ENCODE peak calls at places on chromosome 4, in five cellular contexts. G is GM23248, J is endodermal cell, C is neural progenitor cell, R is keratinocyte. U is an unnamed sample.

GRCh38 chr4:124427095-124427767 is 285.3 kb downstream of the ANKRD50 start:
- DNase-seq in J (no peak), R (no peak), C (no peak), G (no peak), U (no peak)

GRCh38 chr4:6772223-6772928 is 10.2 kb upstream of the KIAA0232 start:
- DNase-seq in J (no peak), C (no peak), G (peak), R (no peak), U (no peak)

GRCh38 chr4:70914631-70915030 is 12.5 kb downstream of the MOB1B start:
- DNase-seq in J (no peak), C (no peak), G (no peak), R (no peak), U (no peak)

GRCh38 chr4:75718529-75718928 is 5.8 kb upstream of the USO1 start:
- DNase-seq in J (peak), G (no peak), C (no peak), R (peak), U (no peak)

GRCh38 chr4:10965196-10965595 is 280.6 kb upstream of the CLNK start:
- DNase-seq in R (no peak), J (no peak), C (no peak), G (no peak), U (no peak)

GRCh38 chr4:145299380-145300076 is 119.1 kb upstream of the OTUD4 start:
- DNase-seq in R (peak), J (no peak), G (peak), C (no peak), U (no peak)

GRCh38 chr4:6591305-6591704 is 16.3 kb downstream of the MAN2B2 start:
- DNase-seq in C (no peak), R (no peak), J (no peak), G (no peak), U (no peak)

GRCh38 chr4:82886145-82886942 is 4.6 kb downstream of the SEC31A start:
- DNase-seq in C (no peak), G (peak), J (no peak), R (no peak), U (no peak)

GRCh38 chr4:47287735-47288134 is 175.8 kb downstream of the COMMD8 start:
- DNase-seq in G (peak), J (no peak), R (no peak), C (no peak), U (no peak)

GRCh38 chr4:111937368-111937767 is 207.9 kb upstream of the FAM241A start:
- DNase-seq in G (peak), J (no peak), C (peak), R (no peak), U (peak)

GRCh38 chr4:85496146-85496849 is 21.3 kb downstream of the ARHGAP24 start:
- DNase-seq in J (no peak), C (no peak), R (no peak), G (peak), U (no peak)

GRCh38 chr4:55545133-55545532 is 1.6 kb downstream of the CLOCK start:
- DNase-seq in J (no peak), R (no peak), G (peak), C (peak), U (no peak)

GRCh38 chr4:85221606-85222005 is 253.3 kb upstream of the ARHGAP24 start:
- DNase-seq in R (no peak), C (no peak), J (no peak), G (no peak), U (no peak)

GRCh38 chr4:129378346-129378745 is 282.4 kb downstream of the C4orf33 start:
- DNase-seq in R (no peak), C (no peak), J (no peak), G (no peak), U (no peak)

GRCh38 chr4:7425171-7425570 is 9.6 kb downstream of the PSAPL1 start:
- DNase-seq in J (no peak), G (no peak), R (no peak), C (no peak), U (no peak)

GRCh38 chr4:166274136-166274761 is 401.2 kb downstream of the TLL1 start:
- DNase-seq in R (no peak), J (no peak), C (no peak), G (no peak), U (no peak)

GRCh38 chr4:101348367-101348827 is 1.1 kb upstream of the PPP3CA start:
- DNase-seq in C (no peak), J (no peak), R (no peak), G (peak), U (no peak)

GRCh38 chr4:181078236-181078635 is 1165.0 kb upstream of the TENM3 start:
- DNase-seq in R (no peak), J (no peak), G (peak), C (no peak), U (no peak)

GRCh38 chr4:157076578-157076947 is 613 bp downstream of the GLRB start:
- DNase-seq in C (peak), R (no peak), G (no peak), J (peak), U (no peak)

GRCh38 chr4:24774452-24774851 is 20.9 kb upstream of the SOD3 start:
- DNase-seq in G (peak), R (no peak), J (no peak), C (no peak), U (no peak)

GRCh38 chr4:96649536-96649935 is 809.6 kb downstream of the PDHA2 start:
- DNase-seq in J (no peak), C (no peak), G (no peak), R (no peak), U (no peak)

GRCh38 chr4:6472008-6472386 is 417 bp downstream of the PPP2R2C start:
- DNase-seq in C (no peak), J (peak), R (no peak), G (no peak), U (no peak)

GRCh38 chr4:121199742-121200561 is 35.8 kb upstream of the TNIP3 start:
- DNase-seq in J (no peak), G (no peak), R (no peak), C (no peak), U (no peak)

GRCh38 chr4:173934201-173934600 is 349.3 kb downstream of the FBXO8 start:
- DNase-seq in C (no peak), R (no peak), G (peak), J (no peak), U (no peak)

DNA sequence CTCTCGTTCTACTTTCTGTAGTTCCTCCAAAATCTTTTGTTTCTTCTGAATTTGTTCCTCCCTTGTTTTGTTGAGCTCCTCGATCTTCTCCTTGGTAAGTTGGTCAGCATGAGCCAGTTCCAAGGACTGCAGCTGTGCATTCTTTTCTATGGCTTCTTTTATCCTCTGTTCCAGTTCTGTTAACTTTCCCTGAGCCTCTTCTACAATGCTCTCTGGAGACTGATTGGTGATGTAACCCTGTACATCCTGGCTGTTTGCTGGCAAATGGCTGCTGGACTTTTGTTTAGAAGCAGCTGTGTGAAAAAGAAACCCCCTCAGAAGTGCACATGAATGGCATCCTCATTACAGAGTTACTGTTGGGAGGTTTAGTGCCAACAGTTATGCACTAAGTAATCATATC is 70.5 kb upstream of the COX18 start:
- DNase-seq in G (no peak), J (no peak), C (peak), R (no peak), U (no peak)
- H3K9ac ChIP-seq in G (no peak), J (no peak), C (no peak), R (no peak), U (no peak)

GRCh38 chr4:118755438-118756226 is 70.4 kb downstream of the METTL14 start:
- DNase-seq in R (no peak), C (no peak), J (no peak), G (no peak), U (no peak)
- H3K9ac ChIP-seq in R (no peak), C (no peak), J (no peak), G (peak), U (no peak)

DNA sequence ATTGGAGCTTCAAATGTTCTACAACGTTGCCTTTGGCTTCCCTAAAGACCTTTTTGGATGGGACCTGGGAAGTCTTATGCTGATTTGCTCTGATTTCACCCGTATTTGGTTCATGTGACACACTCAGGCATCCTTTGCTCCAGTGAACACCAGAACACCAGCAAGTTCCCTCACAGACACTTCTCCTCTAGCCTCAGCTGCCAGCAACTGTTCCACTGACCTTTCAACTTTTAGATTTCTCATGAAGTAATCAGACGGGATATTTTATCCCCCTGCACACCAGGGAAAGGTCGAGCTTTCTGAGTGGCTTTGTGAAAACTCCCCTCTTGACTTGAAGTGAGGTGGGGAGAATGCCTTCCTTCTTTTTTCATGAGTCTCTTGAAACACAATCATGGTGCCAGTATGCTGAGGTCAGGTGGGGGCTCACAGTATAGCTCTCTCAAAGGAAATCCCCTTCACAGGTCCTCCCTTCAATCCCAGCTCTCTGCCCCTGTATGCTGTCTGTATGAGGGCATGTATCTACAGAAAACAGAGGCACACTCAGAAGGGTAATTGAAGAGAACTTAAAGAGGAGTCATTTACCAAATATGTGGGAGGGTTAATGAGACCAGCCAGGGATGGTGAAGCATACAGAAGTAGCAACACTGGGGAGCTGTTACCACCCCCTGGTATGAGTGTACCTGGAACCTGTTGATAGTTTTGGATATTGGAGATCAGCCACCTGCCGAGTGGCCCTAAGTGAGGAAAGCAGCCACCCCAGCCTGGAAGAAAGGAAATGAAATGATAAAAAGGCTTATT is 62.7 kb downstream of the FGFBP1 start:
- DNase-seq in R (no peak), C (no peak), G (no peak), J (no peak), U (no peak)
- H3K9ac ChIP-seq in R (no peak), C (no peak), G (no peak), J (no peak), U (no peak)

GRCh38 chr4:169150806-169151205 is 120.0 kb downstream of the SH3RF1 start:
- DNase-seq in J (no peak), R (no peak), C (no peak), G (no peak), U (no peak)
- H3K9ac ChIP-seq in J (no peak), R (no peak), C (no peak), G (no peak), U (no peak)

GRCh38 chr4:73139245-73139644 is 69.7 kb upstream of the COX18 start:
- DNase-seq in G (no peak), C (no peak), J (no peak), R (no peak), U (no peak)
- H3K9ac ChIP-seq in G (no peak), C (no peak), J (no peak), R (no peak), U (no peak)

DNA sequence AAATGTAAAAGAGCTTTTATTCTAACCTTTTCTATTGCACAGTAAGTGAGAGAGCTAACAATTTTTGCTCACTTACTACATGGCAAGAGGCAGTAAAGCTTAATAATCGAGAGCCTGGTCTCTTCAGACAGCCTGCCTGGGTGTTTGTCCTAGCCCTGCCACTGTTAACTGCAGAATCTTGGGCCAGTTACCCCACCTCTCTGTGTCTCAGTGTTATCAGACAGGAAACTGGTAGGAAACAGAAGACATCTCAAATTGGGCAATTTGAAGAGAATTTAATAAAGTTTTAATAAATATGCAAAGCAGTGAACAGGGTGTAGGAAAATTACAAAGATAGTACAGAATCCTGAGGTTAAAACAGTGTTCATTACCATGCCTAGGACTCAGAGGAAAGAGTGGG is 13.4 kb downstream of the STAP1 start:
- DNase-seq in G (no peak), R (no peak), J (no peak), C (no peak), U (no peak)
- H3K9ac ChIP-seq in G (no peak), R (no peak), J (no peak), C (no peak), U (no peak)

GRCh38 chr4:68304731-68305130 is 45.2 kb downstream of the YTHDC1 start:
- DNase-seq in R (no peak), G (no peak), C (no peak), J (peak), U (no peak)
- H3K9ac ChIP-seq in R (no peak), G (no peak), C (no peak), J (no peak), U (no peak)

DNA sequence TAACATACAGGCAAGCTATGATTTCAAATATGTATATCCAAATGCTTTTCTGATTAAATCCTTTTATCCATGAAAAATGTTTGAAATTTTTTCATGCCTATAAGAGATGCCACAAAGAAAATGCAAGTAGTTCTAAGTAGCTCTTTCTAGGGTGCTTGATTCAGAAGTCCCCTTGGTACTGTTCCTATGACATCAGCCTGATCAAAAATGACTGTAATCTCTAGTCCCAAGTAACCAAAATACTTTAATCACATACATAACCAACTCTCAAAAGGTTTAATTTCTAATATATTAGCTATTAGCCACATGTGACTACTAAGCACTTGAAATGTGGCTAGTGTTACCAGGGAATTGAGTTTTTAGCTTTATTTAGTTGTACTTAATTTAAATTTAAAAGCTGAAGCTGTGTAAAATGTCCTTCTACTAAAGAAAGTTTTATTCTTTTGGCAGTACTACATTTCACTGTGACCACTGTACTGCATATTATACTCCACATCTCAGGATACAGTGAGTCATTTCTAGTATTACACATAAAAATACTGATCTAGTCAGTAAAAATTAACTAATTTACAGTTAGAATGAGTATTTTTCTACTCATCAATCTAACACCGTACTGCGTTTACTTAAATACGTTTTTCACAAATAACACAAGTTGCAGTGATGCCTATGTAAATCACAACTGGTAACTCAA is 33.9 kb downstream of the FBXW7 start:
- DNase-seq in G (peak), C (no peak), J (no peak), R (no peak), U (no peak)
- H3K9ac ChIP-seq in G (no peak), C (no peak), J (no peak), R (no peak), U (no peak)

GRCh38 chr4:77856152-77856551 is 6.5 kb upstream of the MRPL1 start:
- DNase-seq in G (no peak), R (no peak), C (no peak), J (no peak), U (no peak)

GRCh38 chr4:77849278-77849965 is 13.2 kb upstream of the MRPL1 start:
- DNase-seq in C (no peak), R (no peak), G (no peak), J (no peak), U (no peak)

GRCh38 chr4:77854431-77855111 is 8.1 kb upstream of the MRPL1 start:
- DNase-seq in C (no peak), G (no peak), J (no peak), R (no peak), U (no peak)

DNA sequence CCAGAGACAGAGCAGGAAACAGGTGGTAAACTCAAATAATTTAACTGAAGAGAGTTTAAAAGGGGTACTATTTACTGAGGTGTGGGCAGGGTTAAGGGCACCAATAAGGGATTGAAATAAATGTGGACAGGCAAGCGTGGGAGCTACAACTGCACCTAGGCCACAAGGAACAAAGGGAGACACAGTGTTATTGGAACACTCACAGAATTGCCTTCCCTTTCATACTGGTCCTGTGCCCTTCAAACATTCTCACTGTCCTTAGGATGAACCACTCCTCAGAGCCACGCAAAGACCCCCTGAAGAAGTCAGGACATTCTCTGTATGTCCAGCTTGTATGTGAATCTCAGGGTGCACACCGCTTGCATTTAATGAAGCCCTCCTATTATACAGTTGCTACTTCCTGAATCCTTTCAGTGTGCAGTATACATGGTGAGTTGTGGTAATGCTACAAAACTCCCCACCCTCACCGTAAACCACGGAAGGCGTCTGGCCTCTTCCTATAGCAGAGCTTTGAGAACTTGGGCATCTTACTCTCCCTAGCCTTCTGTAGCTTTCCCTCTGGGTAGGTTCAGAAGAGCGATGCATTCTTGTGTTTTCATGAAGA is 9.6 kb upstream of the MRPL1 start:
- DNase-seq in R (no peak), G (no peak), J (no peak), C (no peak), U (no peak)
- H3K9ac ChIP-seq in R (no peak), G (no peak), J (no peak), C (no peak), U (no peak)

GRCh38 chr4:135186002-135186401 is 984.4 kb upstream of the PABPC4L start:
- DNase-seq in J (peak), R (no peak), C (peak), G (no peak), U (no peak)

GRCh38 chr4:135184715-135185114 is 983.1 kb upstream of the PABPC4L start:
- DNase-seq in J (peak), C (peak), G (no peak), R (no peak), U (no peak)

GRCh38 chr4:135185256-135185655 is 983.7 kb upstream of the PABPC4L start:
- DNase-seq in R (no peak), G (no peak), J (peak), C (peak), U (no peak)
- H3K9ac ChIP-seq in R (no peak), G (no peak), J (no peak), C (no peak), U (no peak)